ENCODE peak calls at places on chromosome 7, in six cellular contexts. One of them, this sample, is unnamed.

GRCh38 chr7:158266817-158267736 is 320.5 kb downstream of the PTPRN2 start:
- DNase-seq in lung: no peak
- DNase-seq in transverse colon: peak
- DNase-seq in Panc1: no peak
- DNase-seq in BE2C: no peak
- DNase-seq in thoracic aorta: no peak
- DNase-seq in this sample: no peak

GRCh38 chr7:107056728-107057473 is 12.4 kb downstream of the PRKAR2B start:
- DNase-seq in BE2C: no peak
- DNase-seq in thoracic aorta: no peak
- DNase-seq in Panc1: no peak
- DNase-seq in lung: no peak
- DNase-seq in transverse colon: no peak
- DNase-seq in this sample: no peak

GRCh38 chr7:129825554-129826267 is 127.0 kb downstream of the UBE2H start:
- DNase-seq in lung: peak
- DNase-seq in BE2C: peak
- DNase-seq in transverse colon: peak
- DNase-seq in thoracic aorta: peak
- DNase-seq in Panc1: peak
- DNase-seq in this sample: peak

GRCh38 chr7:40843338-40844026 is 708.7 kb downstream of the SUGCT start:
- DNase-seq in Panc1: no peak
- DNase-seq in transverse colon: no peak
- DNase-seq in BE2C: no peak
- DNase-seq in lung: no peak
- DNase-seq in thoracic aorta: no peak
- DNase-seq in this sample: no peak

GRCh38 chr7:70704921-70705346 is 427.0 kb upstream of the GALNT17 start:
- DNase-seq in thoracic aorta: no peak
- DNase-seq in BE2C: no peak
- DNase-seq in Panc1: no peak
- DNase-seq in transverse colon: no peak
- DNase-seq in lung: no peak
- DNase-seq in this sample: no peak

GRCh38 chr7:7114575-7115291 is 67.6 kb upstream of the C1GALT1 start:
- DNase-seq in thoracic aorta: no peak
- DNase-seq in transverse colon: no peak
- DNase-seq in Panc1: no peak
- DNase-seq in lung: no peak
- DNase-seq in BE2C: no peak
- DNase-seq in this sample: peak

GRCh38 chr7:46681865-46682503 is 760.9 kb upstream of the IGFBP3 start:
- DNase-seq in transverse colon: no peak
- DNase-seq in lung: no peak
- DNase-seq in BE2C: no peak
- DNase-seq in Panc1: no peak
- DNase-seq in thoracic aorta: no peak
- DNase-seq in this sample: no peak

GRCh38 chr7:127534636-127535035 is 50.8 kb downstream of the GCC1 start:
- DNase-seq in Panc1: no peak
- DNase-seq in transverse colon: no peak
- DNase-seq in lung: no peak
- DNase-seq in BE2C: no peak
- DNase-seq in thoracic aorta: no peak
- DNase-seq in this sample: no peak

GRCh38 chr7:20330176-20330796 is 414 bp upstream of the ITGB8 start:
- DNase-seq in thoracic aorta: peak
- DNase-seq in lung: peak
- DNase-seq in transverse colon: peak
- DNase-seq in Panc1: no peak
- DNase-seq in BE2C: peak
- DNase-seq in this sample: peak

GRCh38 chr7:50314778-50315177 is 10.3 kb downstream of the IKZF1 start:
- DNase-seq in BE2C: no peak
- DNase-seq in thoracic aorta: no peak
- DNase-seq in transverse colon: no peak
- DNase-seq in lung: no peak
- DNase-seq in Panc1: no peak
- DNase-seq in this sample: no peak

GRCh38 chr7:22174574-22174953 is 182.4 kb downstream of the RAPGEF5 start:
- DNase-seq in thoracic aorta: no peak
- DNase-seq in Panc1: no peak
- DNase-seq in lung: no peak
- DNase-seq in transverse colon: no peak
- DNase-seq in BE2C: no peak
- DNase-seq in this sample: no peak

GRCh38 chr7:49398236-49398635 is 375.2 kb upstream of the VWC2 start:
- DNase-seq in transverse colon: no peak
- DNase-seq in BE2C: no peak
- DNase-seq in lung: no peak
- DNase-seq in thoracic aorta: no peak
- DNase-seq in Panc1: no peak
- DNase-seq in this sample: no peak

GRCh38 chr7:28440055-28440601 is 27.8 kb downstream of the CREB5 start:
- DNase-seq in BE2C: no peak
- DNase-seq in thoracic aorta: no peak
- DNase-seq in lung: no peak
- DNase-seq in Panc1: no peak
- DNase-seq in transverse colon: no peak
- DNase-seq in this sample: no peak

GRCh38 chr7:75879771-75880184 is 944 bp downstream of the RHBDD2 start:
- DNase-seq in BE2C: no peak
- DNase-seq in thoracic aorta: no peak
- DNase-seq in transverse colon: no peak
- DNase-seq in Panc1: no peak
- DNase-seq in lung: no peak
- DNase-seq in this sample: no peak

GRCh38 chr7:32161708-32162107 is 91.5 kb upstream of the PDE1C start:
- DNase-seq in thoracic aorta: no peak
- DNase-seq in Panc1: no peak
- DNase-seq in lung: no peak
- DNase-seq in transverse colon: no peak
- DNase-seq in BE2C: no peak
- DNase-seq in this sample: no peak

GRCh38 chr7:20290505-20291111 is 40.1 kb upstream of the ITGB8 start:
- DNase-seq in Panc1: no peak
- DNase-seq in thoracic aorta: no peak
- DNase-seq in BE2C: no peak
- DNase-seq in lung: no peak
- DNase-seq in transverse colon: no peak
- DNase-seq in this sample: no peak

GRCh38 chr7:124649397-124650029 is 116.1 kb downstream of the GPR37 start:
- DNase-seq in transverse colon: no peak
- DNase-seq in Panc1: no peak
- DNase-seq in BE2C: no peak
- DNase-seq in thoracic aorta: no peak
- DNase-seq in lung: no peak
- DNase-seq in this sample: no peak

GRCh38 chr7:84844771-84845170 is 342.1 kb downstream of the SEMA3D start:
- DNase-seq in lung: no peak
- DNase-seq in transverse colon: no peak
- DNase-seq in BE2C: no peak
- DNase-seq in Panc1: no peak
- DNase-seq in thoracic aorta: no peak
- DNase-seq in this sample: no peak

GRCh38 chr7:101964680-101965079 is 147.3 kb downstream of the CUX1 start:
- DNase-seq in transverse colon: no peak
- DNase-seq in Panc1: no peak
- DNase-seq in BE2C: no peak
- DNase-seq in lung: no peak
- DNase-seq in thoracic aorta: no peak
- DNase-seq in this sample: no peak

GRCh38 chr7:38938589-38938988 is 29.6 kb upstream of the VPS41 start:
- DNase-seq in BE2C: no peak
- DNase-seq in Panc1: no peak
- DNase-seq in thoracic aorta: no peak
- DNase-seq in transverse colon: no peak
- DNase-seq in lung: no peak
- DNase-seq in this sample: no peak

GRCh38 chr7:139887895-139888518 is 58.9 kb downstream of the TBXAS1 start:
- DNase-seq in thoracic aorta: no peak
- DNase-seq in transverse colon: no peak
- DNase-seq in Panc1: no peak
- DNase-seq in BE2C: no peak
- DNase-seq in lung: no peak
- DNase-seq in this sample: no peak

GRCh38 chr7:105866124-105866801 is 10.1 kb downstream of the ATXN7L1 start:
- DNase-seq in Panc1: no peak
- DNase-seq in thoracic aorta: no peak
- DNase-seq in BE2C: no peak
- DNase-seq in transverse colon: no peak
- DNase-seq in lung: no peak
- DNase-seq in this sample: no peak

GRCh38 chr7:45923818-45924217 is 2.7 kb upstream of the IGFBP3 start:
- DNase-seq in lung: no peak
- DNase-seq in thoracic aorta: no peak
- DNase-seq in Panc1: no peak
- DNase-seq in BE2C: no peak
- DNase-seq in transverse colon: no peak
- DNase-seq in this sample: no peak

GRCh38 chr7:24304494-24305095 is 20.6 kb downstream of the NPY start:
- DNase-seq in BE2C: no peak
- DNase-seq in Panc1: no peak
- DNase-seq in lung: no peak
- DNase-seq in thoracic aorta: no peak
- DNase-seq in transverse colon: no peak
- DNase-seq in this sample: no peak

DNA sequence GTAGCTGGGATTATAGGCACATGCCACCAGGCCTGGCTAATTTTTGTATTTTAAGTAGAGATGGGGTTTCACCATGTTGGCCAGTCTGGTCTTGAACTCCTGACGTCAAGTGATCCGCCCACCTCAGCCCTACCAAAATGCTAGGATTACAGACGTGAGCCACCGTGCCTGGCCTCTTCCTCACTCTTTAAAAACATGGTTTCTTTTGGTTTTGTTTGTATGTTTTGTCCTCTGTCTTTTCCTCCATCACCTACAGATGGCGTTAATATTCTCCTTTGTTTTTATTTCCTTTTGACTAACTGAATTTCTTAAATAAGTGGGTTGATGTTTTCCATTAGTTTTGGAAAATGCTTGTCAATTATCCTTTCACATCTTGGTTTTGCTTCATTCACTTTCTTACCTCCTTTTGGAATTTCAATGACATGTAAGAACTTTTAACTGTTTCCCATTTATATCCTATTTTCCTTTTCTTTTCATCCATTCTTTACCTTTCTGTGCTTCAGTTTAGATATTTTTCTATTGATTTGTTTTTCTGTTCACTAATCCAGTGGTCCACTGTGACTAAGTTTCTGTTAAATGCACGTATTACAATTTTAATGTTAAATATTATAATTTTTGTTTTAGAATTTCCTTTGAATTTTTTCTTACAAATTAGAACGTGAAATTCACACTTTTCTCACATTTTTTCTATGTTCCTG is 104.1 kb downstream of the ZNF467 start:
- DNase-seq in Panc1: peak
- DNase-seq in transverse colon: no peak
- DNase-seq in lung: no peak
- DNase-seq in BE2C: no peak
- DNase-seq in thoracic aorta: no peak
- DNase-seq in this sample: no peak
- TF ChIP-seq CTCF in Panc1: peak
- TF ChIP-seq CTCF in transverse colon: peak
- TF ChIP-seq CTCF in lung: no peak
- TF ChIP-seq CTCF in BE2C: peak
- TF ChIP-seq CTCF in thoracic aorta: no peak
- TF ChIP-seq CTCF in this sample: no peak

DNA sequence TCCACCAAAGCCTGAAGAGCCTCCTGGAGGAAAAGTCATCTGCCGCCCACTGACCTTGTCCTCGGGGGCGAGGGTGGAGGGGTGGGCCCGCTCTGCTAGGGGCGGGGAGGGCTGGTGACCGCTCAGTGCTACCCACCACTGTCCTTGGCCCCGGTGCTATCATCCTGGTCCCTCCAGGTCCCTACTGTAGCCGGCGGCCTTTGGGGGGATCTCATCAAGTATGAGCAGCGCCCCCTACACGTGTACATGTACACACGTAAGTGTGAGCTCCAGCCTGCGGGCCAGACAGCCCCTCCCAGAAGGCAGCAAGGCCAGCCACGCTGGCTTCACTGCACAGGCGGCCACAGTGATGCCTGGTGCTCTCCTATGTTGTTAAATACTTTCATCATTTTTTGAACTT is 19.6 kb downstream of the TTYH3 start:
- DNase-seq in Panc1: no peak
- DNase-seq in BE2C: peak
- DNase-seq in transverse colon: no peak
- DNase-seq in thoracic aorta: no peak
- DNase-seq in lung: no peak
- DNase-seq in this sample: no peak
- TF ChIP-seq CTCF in Panc1: no peak
- TF ChIP-seq CTCF in BE2C: no peak
- TF ChIP-seq CTCF in transverse colon: no peak
- TF ChIP-seq CTCF in thoracic aorta: no peak
- TF ChIP-seq CTCF in lung: no peak
- TF ChIP-seq CTCF in this sample: no peak

GRCh38 chr7:5697754-5698487 is 83.5 kb downstream of the RNF216 start:
- DNase-seq in thoracic aorta: no peak
- DNase-seq in Panc1: no peak
- DNase-seq in transverse colon: no peak
- DNase-seq in lung: no peak
- DNase-seq in BE2C: no peak
- DNase-seq in this sample: no peak
- TF ChIP-seq CTCF in thoracic aorta: no peak
- TF ChIP-seq CTCF in Panc1: no peak
- TF ChIP-seq CTCF in transverse colon: no peak
- TF ChIP-seq CTCF in lung: no peak
- TF ChIP-seq CTCF in BE2C: no peak
- TF ChIP-seq CTCF in this sample: no peak

GRCh38 chr7:135211179-135211945 is at the start of gene WDR91:
- DNase-seq in lung: peak
- DNase-seq in transverse colon: peak
- DNase-seq in Panc1: peak
- DNase-seq in BE2C: peak
- DNase-seq in thoracic aorta: peak
- DNase-seq in this sample: peak
- TF ChIP-seq CTCF in lung: no peak
- TF ChIP-seq CTCF in transverse colon: no peak
- TF ChIP-seq CTCF in Panc1: no peak
- TF ChIP-seq CTCF in BE2C: no peak
- TF ChIP-seq CTCF in thoracic aorta: peak
- TF ChIP-seq CTCF in this sample: no peak

GRCh38 chr7:26091933-26092332 is 60.1 kb upstream of the NFE2L3 start:
- DNase-seq in Panc1: no peak
- DNase-seq in BE2C: no peak
- DNase-seq in lung: no peak
- DNase-seq in thoracic aorta: no peak
- DNase-seq in transverse colon: no peak
- DNase-seq in this sample: no peak
- TF ChIP-seq CTCF in Panc1: no peak
- TF ChIP-seq CTCF in BE2C: peak
- TF ChIP-seq CTCF in lung: no peak
- TF ChIP-seq CTCF in thoracic aorta: no peak
- TF ChIP-seq CTCF in transverse colon: no peak
- TF ChIP-seq CTCF in this sample: no peak

DNA sequence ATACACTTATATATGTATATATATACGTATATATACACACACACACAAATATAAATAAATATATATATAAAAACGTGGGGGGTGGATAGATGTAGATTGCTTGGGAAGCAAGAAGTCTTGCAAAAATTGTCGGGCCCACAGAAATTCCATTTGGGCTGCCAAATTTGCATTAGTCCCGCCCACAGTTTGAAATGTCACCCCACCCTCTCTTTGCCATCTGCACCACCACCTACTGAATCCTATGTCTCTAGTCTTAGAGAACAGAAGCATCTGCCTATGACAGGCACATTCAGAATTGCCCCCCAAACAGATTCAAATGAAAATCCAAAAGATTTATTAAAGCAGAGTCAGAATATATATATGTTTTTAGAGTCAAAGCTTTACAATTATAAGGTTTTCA is 25.6 kb upstream of the CACNA2D1 start:
- DNase-seq in transverse colon: no peak
- DNase-seq in thoracic aorta: no peak
- DNase-seq in lung: no peak
- DNase-seq in Panc1: no peak
- DNase-seq in BE2C: no peak
- DNase-seq in this sample: no peak
- TF ChIP-seq CTCF in transverse colon: no peak
- TF ChIP-seq CTCF in thoracic aorta: no peak
- TF ChIP-seq CTCF in lung: no peak
- TF ChIP-seq CTCF in Panc1: no peak
- TF ChIP-seq CTCF in BE2C: no peak
- TF ChIP-seq CTCF in this sample: no peak